ENCODE peak calls at places on chromosome 19, in five cellular contexts. Z, N, D, M and C are unnamed samples.

GRCh38 chr19:54532528-54532927 is 29.9 kb downstream of the LAIR2 start:
- DNase-seq in Z (no peak), N (no peak), D (no peak), M (no peak), C (no peak)

GRCh38 chr19:32599258-32599657 is 18.3 kb downstream of the PDCD5 start:
- DNase-seq in Z (no peak), N (no peak), D (no peak), M (no peak), C (no peak)

GRCh38 chr19:6856749-6857372 is 30.5 kb upstream of the ADGRE1 start:
- DNase-seq in Z (peak), N (no peak), D (no peak), M (no peak), C (no peak)

GRCh38 chr19:2837430-2837829 is 3.8 kb upstream of the ZNF555 start:
- DNase-seq in Z (no peak), N (no peak), D (no peak), M (no peak), C (no peak)

GRCh38 chr19:1324792-1325567 is 39.3 kb downstream of the EFNA2 start:
- DNase-seq in Z (peak), N (no peak), D (peak), M (peak), C (peak)

GRCh38 chr19:39319892-39320168 is 833 bp downstream of the LRFN1 start:
- DNase-seq in Z (no peak), N (no peak), D (no peak), M (no peak), C (no peak)

GRCh38 chr19:17954401-17954800 is 12.5 kb upstream of the KCNN1 start:
- DNase-seq in Z (no peak), N (no peak), D (no peak), M (no peak), C (no peak)

GRCh38 chr19:15247107-15248014 is 15.1 kb upstream of the EPHX3 start:
- DNase-seq in Z (no peak), N (no peak), D (no peak), M (no peak), C (no peak)

GRCh38 chr19:42113641-42114348 is 18.5 kb downstream of the POU2F2 start:
- DNase-seq in Z (no peak), N (peak), D (peak), M (no peak), C (peak)

GRCh38 chr19:51098366-51099069 is 9.7 kb downstream of the CTU1 start:
- DNase-seq in Z (peak), N (no peak), D (no peak), M (peak), C (no peak)

GRCh38 chr19:56141416-56141992 is 417 bp downstream of the ZNF444 start:
- DNase-seq in Z (no peak), N (peak), D (no peak), M (no peak), C (no peak)

GRCh38 chr19:2455481-2456300 is 1.1 kb downstream of the LMNB2 start:
- DNase-seq in Z (peak), N (peak), D (no peak), M (no peak), C (no peak)

GRCh38 chr19:30870861-30871260 is 478.4 kb downstream of the TSHZ3 start:
- DNase-seq in Z (no peak), N (no peak), D (no peak), M (no peak), C (no peak)

GRCh38 chr19:47509973-47510372 is 4.9 kb downstream of the NAPA start:
- DNase-seq in Z (no peak), N (no peak), D (no peak), M (peak), C (peak)

GRCh38 chr19:47511681-47512080 is 3.2 kb downstream of the NAPA start:
- DNase-seq in Z (no peak), N (no peak), D (no peak), M (no peak), C (no peak)

GRCh38 chr19:47510516-47511127 is 4.2 kb downstream of the NAPA start:
- DNase-seq in Z (no peak), N (no peak), D (no peak), M (no peak), C (no peak)

GRCh38 chr19:47512183-47512947 is 2.5 kb downstream of the NAPA start:
- DNase-seq in Z (no peak), N (peak), D (no peak), M (no peak), C (peak)

GRCh38 chr19:47511128-47511517 is 3.7 kb downstream of the NAPA start:
- DNase-seq in Z (no peak), N (no peak), D (no peak), M (no peak), C (no peak)
- H3K4me3 ChIP-seq in Z (no peak), N (no peak), D (no peak), M (no peak), C (no peak)

GRCh38 chr19:40598121-40598917 is 2.9 kb upstream of the LTBP4 start:
- DNase-seq in Z (peak), N (peak), D (no peak), M (peak), C (peak)

GRCh38 chr19:40598918-40599307 is 2.3 kb upstream of the LTBP4 start:
- DNase-seq in Z (no peak), N (no peak), D (no peak), M (no peak), C (no peak)

GRCh38 chr19:40601061-40601973 is at the start of gene LTBP4:
- DNase-seq in Z (peak), N (no peak), D (no peak), M (peak), C (no peak)

GRCh38 chr19:40599331-40600085 is 1.7 kb upstream of the LTBP4 start:
- DNase-seq in Z (peak), N (no peak), D (no peak), M (no peak), C (peak)

GRCh38 chr19:40600086-40600917 is 867 bp upstream of the LTBP4 start:
- DNase-seq in Z (peak), N (no peak), D (no peak), M (peak), C (no peak)
- H3K4me3 ChIP-seq in Z (no peak), N (no peak), D (peak), M (peak), C (no peak)

GRCh38 chr19:44258835-44259413 is 762 bp upstream of the ZNF233 start:
- DNase-seq in Z (no peak), N (no peak), D (no peak), M (no peak), C (no peak)

GRCh38 chr19:44260695-44261446 is 1.2 kb downstream of the ZNF233 start:
- DNase-seq in Z (no peak), N (no peak), D (no peak), M (no peak), C (no peak)

GRCh38 chr19:44258139-44258538 is 1.5 kb upstream of the ZNF233 start:
- DNase-seq in Z (no peak), N (no peak), D (no peak), M (no peak), C (no peak)

GRCh38 chr19:44255705-44256411 is 3.8 kb upstream of the ZNF233 start:
- DNase-seq in Z (no peak), N (no peak), D (no peak), M (no peak), C (no peak)

DNA sequence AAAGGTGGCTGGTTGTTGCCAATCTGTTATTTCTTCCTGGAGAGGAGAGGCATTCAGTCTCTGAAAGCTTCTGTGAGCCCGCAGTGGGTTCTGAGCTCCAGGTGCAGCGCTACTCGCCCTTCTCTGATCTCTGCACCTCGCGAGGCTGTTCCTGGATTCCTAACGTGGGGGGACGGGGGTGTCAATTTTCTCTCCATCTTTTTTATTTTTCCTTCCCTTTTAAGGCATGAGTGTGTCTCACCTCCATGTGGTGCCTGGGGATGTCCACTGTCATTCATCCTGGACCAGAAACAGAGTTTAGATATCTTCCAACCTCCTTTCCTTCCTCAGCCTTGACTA is 626 bp downstream of the ZNF233 start:
- DNase-seq in Z (no peak), N (no peak), D (no peak), M (no peak), C (no peak)
- H3K4me3 ChIP-seq in Z (no peak), N (peak), D (peak), M (peak), C (peak)

DNA sequence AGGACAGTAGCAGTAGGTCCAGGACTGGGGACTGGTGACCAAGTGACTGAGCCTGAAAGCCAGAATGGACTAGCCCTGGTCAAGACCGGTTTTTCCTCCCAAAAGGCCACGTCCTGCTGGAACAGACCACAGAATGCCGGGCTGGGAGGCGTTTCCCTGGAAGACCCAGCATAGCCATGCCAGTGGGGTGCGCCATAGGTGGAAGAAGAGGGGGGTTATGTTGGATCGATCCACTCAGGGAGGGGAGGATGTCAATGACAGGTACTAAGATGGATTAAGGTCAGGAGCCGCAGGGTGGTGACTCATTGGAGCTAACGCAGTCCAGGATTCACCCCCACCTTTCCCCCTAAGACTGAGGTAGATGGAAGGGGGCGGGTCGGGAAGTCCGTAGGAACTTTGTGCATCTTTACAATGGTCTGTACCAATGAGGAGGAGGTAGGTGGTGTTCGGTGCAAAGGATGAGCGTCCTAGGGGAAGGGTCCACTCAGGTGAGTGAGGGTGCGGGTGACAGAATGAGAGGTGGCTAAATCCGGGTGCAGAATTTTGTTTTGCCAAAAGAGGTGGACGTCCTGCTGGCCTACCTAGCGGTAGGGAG is 21.0 kb downstream of the VASP start:
- DNase-seq in Z (no peak), N (no peak), D (no peak), M (no peak), C (peak)
- H3K4me3 ChIP-seq in Z (no peak), N (peak), D (peak), M (no peak), C (peak)